ENCODE peak calls at places on chromosomes 11 and 22, in nine cellular contexts. G is GM23248, V is MM.1S, X is colonic mucosa, Y is NT2/D1, L is HCT116, E is H1, K is neural progenitor cell, C is fibroblast of lung. D is an unnamed sample.
A peak's percentile ranks its signal among the peaks of the same experiment; 100 is the strongest.

GRCh38 chr11:62266558-62266957 is 3.4 kb upstream of the SCGB2A2 start:
- DNase-seq in X (no peak), L (no peak), Y (no peak), G (peak; percentile 58), V (no peak), K (no peak), C (peak; percentile 27), E (no peak), D (no peak)

GRCh38 chr11:113806403-113806802 is 26.8 kb downstream of the CLDN25 start:
- DNase-seq in Y (peak; percentile 33), X (peak; percentile 26), C (peak; percentile 3), L (peak; percentile 12), E (peak; percentile 70), V (peak; percentile 30), K (peak; percentile 80), G (peak; percentile 24), D (no peak)

GRCh38 chr11:33652930-33653329 is 47.7 kb downstream of the C11orf91 start:
- DNase-seq in C (no peak), L (no peak), E (no peak), V (no peak), X (no peak), G (no peak), Y (no peak), K (no peak), D (no peak)

GRCh38 chr11:69183613-69184012 is 27.9 kb downstream of the SMIM38 start:
- DNase-seq in X (no peak), V (no peak), K (no peak), L (no peak), E (no peak), G (no peak), C (no peak), Y (no peak), D (no peak)

GRCh38 chr11:44811841-44812448 is 85.2 kb downstream of the TSPAN18 start:
- DNase-seq in X (no peak), E (no peak), L (no peak), C (peak; percentile 21), K (no peak), V (no peak), Y (no peak), G (no peak), D (no peak)

GRCh38 chr11:33553486-33553885 is 147.1 kb downstream of the C11orf91 start:
- DNase-seq in L (no peak), Y (no peak), E (no peak), X (no peak), G (no peak), V (no peak), K (no peak), C (peak; percentile 76), D (no peak)

GRCh38 chr11:60831501-60832079 is 10.3 kb upstream of the CCDC86 start:
- DNase-seq in K (no peak), C (peak; percentile 51), L (no peak), X (no peak), G (peak; percentile 56), E (no peak), V (no peak), Y (no peak), D (peak; percentile 81)

GRCh38 chr11:11899401-11899800 is 57.6 kb downstream of the USP47 start:
- DNase-seq in X (no peak), V (no peak), C (no peak), G (no peak), Y (no peak), E (no peak), K (no peak), L (no peak), D (no peak)

GRCh38 chr11:1281326-1281973 is 28.0 kb downstream of the TOLLIP start:
- DNase-seq in K (no peak), G (peak; percentile 77), X (no peak), L (no peak), V (no peak), C (peak; percentile 48), Y (no peak), E (no peak), D (no peak)

GRCh38 chr22:27705391-27706080 is 96.0 kb downstream of the MN1 start:
- DNase-seq in C (no peak), K (no peak), G (no peak), L (no peak), Y (no peak), V (no peak), E (no peak), X (no peak), D (no peak)
- H3K9ac ChIP-seq in C (no peak overlapping the region), K (no peak overlapping the region), G (no peak overlapping the region), L (no peak overlapping the region), Y (no peak overlapping the region), V (no peak overlapping the region), E (no peak overlapping the region), X (no peak overlapping the region), D (no peak overlapping the region)

GRCh38 chr11:105244157-105244820 is 104.7 kb upstream of the CARD18 start:
- DNase-seq in X (no peak), G (peak; percentile 93), C (peak; percentile 96), E (no peak), L (peak; percentile 47), V (peak; percentile 90), Y (no peak), K (no peak), D (peak; percentile 42)
- H3K9ac ChIP-seq in X (no peak overlapping the region), G (peak overlapping the region; percentile 53), C (no peak overlapping the region), E (no peak overlapping the region), L (peak overlapping the region; percentile 10), V (peak overlapping the region; percentile 60), Y (no peak overlapping the region), K (no peak overlapping the region), D (no peak overlapping the region)

GRCh38 chr22:39444937-39445465 is 11.8 kb upstream of the MGAT3 start:
- DNase-seq in V (no peak), K (no peak), G (no peak), C (no peak), E (no peak), X (no peak), L (no peak), Y (no peak), D (no peak)

GRCh38 chr22:39443416-39443815 is 13.4 kb upstream of the MGAT3 start:
- DNase-seq in Y (no peak), V (no peak), X (no peak), L (no peak), G (no peak), E (no peak), K (no peak), C (no peak), D (no peak)

GRCh38 chr22:39448205-39449054 is 8.4 kb upstream of the MGAT3 start:
- DNase-seq in V (peak; percentile 38), L (no peak), Y (no peak), X (no peak), G (no peak), K (no peak), E (no peak), C (no peak), D (no peak)

GRCh38 chr22:39446239-39446721 is 10.5 kb upstream of the MGAT3 start:
- DNase-seq in L (no peak), G (no peak), E (peak; percentile 69), K (peak; percentile 45), C (no peak), Y (no peak), V (peak; percentile 68), X (peak; percentile 62), D (no peak)

GRCh38 chr22:39444247-39444800 is 12.5 kb upstream of the MGAT3 start:
- DNase-seq in G (peak; percentile 18), L (no peak), V (no peak), E (no peak), K (no peak), Y (no peak), X (no peak), C (no peak), D (no peak)
- H3K9ac ChIP-seq in G (no peak overlapping the region), L (no peak overlapping the region), V (no peak overlapping the region), E (no peak overlapping the region), K (no peak overlapping the region), Y (no peak overlapping the region), X (no peak overlapping the region), C (no peak overlapping the region), D (no peak overlapping the region)

GRCh38 chr11:128688896-128689546 is 4.9 kb upstream of the FLI1 start:
- DNase-seq in X (no peak), Y (no peak), V (no peak), E (peak; percentile 54), C (no peak), L (no peak), G (no peak), K (peak; percentile 28), D (no peak)

GRCh38 chr11:128686045-128686741 is 7.7 kb upstream of the FLI1 start:
- DNase-seq in E (peak; percentile 74), G (no peak), C (no peak), Y (no peak), K (peak; percentile 33), V (no peak), L (no peak), X (no peak), D (no peak)

GRCh38 chr11:128686745-128687177 is 7.1 kb upstream of the FLI1 start:
- DNase-seq in C (peak; percentile 49), Y (no peak), L (no peak), E (peak; percentile 71), V (peak; percentile 40), X (no peak), G (peak; percentile 79), K (peak; percentile 77), D (peak; percentile 2)

GRCh38 chr11:128688031-128688713 is 5.7 kb upstream of the FLI1 start:
- DNase-seq in C (no peak), G (no peak), Y (no peak), E (peak; percentile 71), V (no peak), X (no peak), L (no peak), K (peak; percentile 47), D (no peak)

GRCh38 chr11:128687321-128687720 is 6.6 kb upstream of the FLI1 start:
- DNase-seq in E (peak; percentile 82), K (peak; percentile 75), G (peak; percentile 59), L (no peak), X (peak; percentile 46), V (no peak), C (no peak), Y (no peak), D (no peak)
- H3K9ac ChIP-seq in E (no peak overlapping the region), K (no peak overlapping the region), G (peak overlapping the region; percentile 17), L (no peak overlapping the region), X (no peak overlapping the region), V (no peak overlapping the region), C (no peak overlapping the region), Y (no peak overlapping the region), D (no peak overlapping the region)

DNA sequence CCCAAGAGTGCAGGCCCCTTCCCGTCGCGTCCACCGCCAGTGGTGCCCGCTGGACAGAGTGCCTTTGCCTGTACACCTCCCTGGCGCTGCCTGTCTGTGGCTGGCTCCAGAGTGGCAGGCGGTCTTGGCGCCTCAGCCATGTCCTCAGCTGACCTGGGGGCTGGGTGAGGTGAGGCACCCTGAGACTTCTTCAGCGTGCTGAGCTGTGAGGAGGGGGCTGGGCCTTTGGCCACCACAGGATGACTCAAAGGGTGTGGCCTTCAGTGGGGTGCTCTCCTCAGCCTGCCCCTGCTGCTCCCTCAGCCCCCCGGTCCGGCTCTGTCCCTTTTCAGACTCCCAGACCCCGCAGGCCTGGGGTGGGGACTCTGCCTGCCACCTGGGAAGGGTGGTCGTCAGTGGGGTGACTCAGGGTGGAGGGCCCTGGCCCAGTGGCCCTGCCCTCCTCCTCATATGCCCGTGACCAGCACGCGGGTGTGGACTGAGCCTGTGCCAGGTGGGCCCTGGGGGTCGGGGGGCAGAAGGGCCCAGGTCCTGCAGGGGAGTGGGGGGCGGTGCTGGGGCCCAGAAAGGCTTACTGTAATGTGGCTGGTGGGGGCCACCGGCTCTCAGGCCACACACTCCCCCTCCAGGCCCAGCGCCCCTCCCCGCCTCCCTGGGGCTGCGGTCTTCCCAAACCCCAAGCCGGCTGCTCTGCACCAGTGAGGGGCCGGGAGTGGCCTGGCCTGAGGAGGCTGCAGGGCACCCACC is 15.9 kb downstream of the CRELD2 start:
- DNase-seq in V (no peak), E (no peak), L (no peak), X (peak; percentile 59), C (peak; percentile 61), G (peak; percentile 62), K (no peak), Y (no peak), D (no peak)
- H3K9ac ChIP-seq in V (peak overlapping the region; percentile 55), E (no peak overlapping the region), L (peak overlapping the region; percentile 41), X (peak overlapping the region; percentile 51), C (peak overlapping the region; percentile 75), G (peak overlapping the region; percentile 65), K (no peak overlapping the region), Y (peak overlapping the region; percentile 72), D (peak overlapping the region; percentile 47)

GRCh38 chr11:63843042-63843441 is 4.1 kb downstream of the MARK2 start:
- DNase-seq in Y (no peak), G (peak; percentile 44), X (no peak), E (no peak), C (no peak), V (no peak), K (no peak), L (no peak), D (no peak)
- H3K9ac ChIP-seq in Y (no peak overlapping the region), G (peak overlapping the region; percentile 28), X (no peak overlapping the region), E (no peak overlapping the region), C (no peak overlapping the region), V (no peak overlapping the region), K (no peak overlapping the region), L (no peak overlapping the region), D (no peak overlapping the region)

D was measured in keratinocyte.